ENCODE peak calls at places on chromosomes 6 and 20, in five cellular contexts. D, G, J, O and W are unnamed samples.
A peak's percentile ranks its signal among the peaks of the same experiment; 100 is the strongest.

GRCh38 chr6:135419162-135419561 is 78.4 kb downstream of the AHI1 start:
- DNase-seq in D (no peak), G (no peak), J (no peak), O (no peak), W (peak; percentile 72)

GRCh38 chr6:121584591-121585369 is 149.3 kb downstream of the GJA1 start:
- DNase-seq in D (no peak), G (no peak), J (no peak), O (no peak), W (peak; percentile 51)

GRCh38 chr6:14922306-14922705 is 323.6 kb upstream of the JARID2 start:
- DNase-seq in D (no peak), G (no peak), J (no peak), O (no peak), W (no peak)

GRCh38 chr6:16766043-16766521 is 4.8 kb upstream of the ATXN1 start:
- DNase-seq in D (no peak), G (no peak), J (no peak), O (peak; percentile 84), W (peak; percentile 55)

GRCh38 chr6:124882580-124883393 is 79.5 kb upstream of the RNF217 start:
- DNase-seq in D (no peak), G (no peak), J (no peak), O (peak; percentile 61), W (peak; percentile 80)

GRCh38 chr6:75483136-75483952 is 10.3 kb downstream of the FILIP1 start:
- DNase-seq in D (no peak), G (no peak), J (no peak), O (no peak), W (no peak)

GRCh38 chr6:16973071-16973470 is 128.8 kb upstream of the STMND1 start:
- DNase-seq in D (no peak), G (no peak), J (no peak), O (no peak), W (no peak)

GRCh38 chr20:32450484-32451061 is 92.4 kb downstream of the ASXL1 start:
- DNase-seq in D (peak; percentile 52), G (no peak), J (no peak), O (no peak), W (no peak)

GRCh38 chr6:168823397-168824020 is 382.5 kb downstream of the SMOC2 start:
- DNase-seq in D (peak; percentile 73), G (no peak), J (peak; percentile 40), O (no peak), W (peak; percentile 13)

GRCh38 chr20:13243826-13244376 is 22.8 kb downstream of the ISM1 start:
- DNase-seq in D (no peak), G (no peak), J (no peak), O (peak; percentile 82), W (no peak)

GRCh38 chr20:50577175-50578018 is 67.2 kb downstream of the PTPN1 start:
- DNase-seq in D (no peak), G (peak; percentile 64), J (no peak), O (no peak), W (no peak)

GRCh38 chr6:157990321-157991066 is 8.8 kb downstream of the SYNJ2 start:
- DNase-seq in D (no peak), G (peak; percentile 57), J (no peak), O (no peak), W (peak; percentile 44)

GRCh38 chr6:29564875-29565274 is 5.3 kb upstream of the UBD start:
- DNase-seq in D (no peak), G (no peak), J (no peak), O (no peak), W (no peak)

GRCh38 chr20:54980321-54980960 is 505.0 kb downstream of the DOK5 start:
- DNase-seq in D (no peak), G (no peak), J (peak; percentile 28), O (peak; percentile 12), W (no peak)

GRCh38 chr20:38271609-38272120 is 11.1 kb upstream of the KIAA1755 start:
- DNase-seq in D (no peak), G (no peak), J (no peak), O (no peak), W (peak; percentile 75)

GRCh38 chr6:42276008-42276890 is 58.6 kb upstream of the MRPS10 start:
- DNase-seq in D (no peak), G (no peak), J (no peak), O (no peak), W (peak; percentile 81)

GRCh38 chr6:147222160-147222838 is 18.1 kb downstream of the STXBP5 start:
- DNase-seq in D (no peak), G (no peak), J (peak; percentile 14), O (peak; percentile 10), W (peak; percentile 39)

GRCh38 chr6:100504786-100505737 is 40.3 kb upstream of the SIM1 start:
- DNase-seq in D (no peak), G (no peak), J (no peak), O (peak; percentile 20), W (peak; percentile 92)

GRCh38 chr20:17533396-17533795 is 2.2 kb upstream of the BFSP1 start:
- DNase-seq in D (no peak), G (no peak), J (peak; percentile 44), O (peak; percentile 85), W (peak; percentile 75)

GRCh38 chr6:32046450-32047083 is 8.4 kb downstream of the CYP21A2 start:
- DNase-seq in D (peak; percentile 78), G (peak; percentile 79), J (no peak), O (no peak), W (peak; percentile 33)

GRCh38 chr20:35992713-35993335 is 24.4 kb downstream of the CNBD2 start:
- DNase-seq in D (peak; percentile 24), G (no peak), J (peak; percentile 76), O (peak; percentile 68), W (peak; percentile 74)

GRCh38 chr6:157531169-157531985 is 150.4 kb downstream of the ZDHHC14 start:
- DNase-seq in D (no peak), G (no peak), J (no peak), O (no peak), W (no peak)

GRCh38 chr20:32810941-32811340 is 8.8 kb upstream of the MAPRE1 start:
- DNase-seq in D (no peak), G (no peak), J (no peak), O (no peak), W (no peak)

GRCh38 chr6:137282253-137282652 is 63.1 kb upstream of the IFNGR1 start:
- DNase-seq in D (no peak), G (no peak), J (no peak), O (no peak), W (no peak)

GRCh38 chr6:148969679-148970078 is 222.8 kb downstream of the UST start:
- DNase-seq in D (no peak), G (no peak), J (no peak), O (no peak), W (peak; percentile 24)

GRCh38 chr20:36543187-36544133 is 2.1 kb downstream of the MYL9 start:
- DNase-seq in D (peak; percentile 84), G (peak; percentile 98), J (no peak), O (no peak), W (peak; percentile 93)

DNA sequence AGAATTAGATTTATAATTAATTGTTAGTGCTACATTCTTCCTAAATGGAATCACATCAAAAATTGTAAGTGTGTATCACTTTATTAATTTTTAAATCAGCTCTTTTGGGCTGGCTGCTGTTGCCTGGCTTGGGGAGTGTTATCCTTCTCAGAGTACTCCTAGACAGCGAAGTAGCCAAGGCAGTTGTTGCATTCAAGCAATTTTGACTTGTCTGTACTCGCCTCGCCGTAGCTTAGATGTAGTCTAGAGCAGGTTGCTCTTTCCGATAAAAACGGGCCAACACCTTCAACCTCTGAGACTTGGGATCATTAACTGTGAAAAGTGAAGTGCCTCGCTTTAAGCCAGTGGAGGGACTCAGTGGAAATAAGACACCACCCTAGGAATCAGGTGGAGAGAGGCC is 151.3 kb downstream of the FARS2 start:
- DNase-seq in D (no peak), G (no peak), J (no peak), O (no peak), W (no peak)
- TF ChIP-seq CTCF in D (no peak), G (no peak), J (no peak), O (no peak), W (no peak)

DNA sequence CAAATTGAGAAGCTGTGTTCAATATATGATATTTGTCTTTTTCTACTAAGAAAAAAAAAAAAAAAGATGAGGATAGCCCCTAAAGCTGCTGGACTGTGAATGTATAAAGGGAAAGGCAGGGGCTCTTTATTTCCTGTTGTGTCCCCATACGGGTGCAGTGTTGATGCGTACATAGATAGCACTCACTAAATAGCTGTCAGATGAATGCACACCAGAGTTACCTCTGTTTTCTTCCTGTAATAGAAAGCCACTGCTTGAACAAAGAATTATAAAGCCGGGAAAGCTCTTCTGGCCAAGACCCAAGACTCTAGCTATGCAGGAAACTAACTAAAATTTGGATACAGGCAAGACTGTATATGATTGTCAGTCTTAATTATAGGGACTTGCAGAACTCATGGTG is 260.0 kb downstream of the FARS2 start:
- DNase-seq in D (no peak), G (no peak), J (no peak), O (no peak), W (no peak)
- H3K4me3 ChIP-seq in D (no peak overlapping the region), G (no peak overlapping the region), J (no peak overlapping the region), O (no peak overlapping the region), W (no peak overlapping the region)

GRCh38 chr20:15699431-15700146 is 873.7 kb downstream of the KIF16B start:
- DNase-seq in D (peak; percentile 54), G (no peak), J (no peak), O (no peak), W (no peak)
- TF ChIP-seq CTCF in D (no peak), G (no peak), J (no peak), O (no peak), W (no peak)

DNA sequence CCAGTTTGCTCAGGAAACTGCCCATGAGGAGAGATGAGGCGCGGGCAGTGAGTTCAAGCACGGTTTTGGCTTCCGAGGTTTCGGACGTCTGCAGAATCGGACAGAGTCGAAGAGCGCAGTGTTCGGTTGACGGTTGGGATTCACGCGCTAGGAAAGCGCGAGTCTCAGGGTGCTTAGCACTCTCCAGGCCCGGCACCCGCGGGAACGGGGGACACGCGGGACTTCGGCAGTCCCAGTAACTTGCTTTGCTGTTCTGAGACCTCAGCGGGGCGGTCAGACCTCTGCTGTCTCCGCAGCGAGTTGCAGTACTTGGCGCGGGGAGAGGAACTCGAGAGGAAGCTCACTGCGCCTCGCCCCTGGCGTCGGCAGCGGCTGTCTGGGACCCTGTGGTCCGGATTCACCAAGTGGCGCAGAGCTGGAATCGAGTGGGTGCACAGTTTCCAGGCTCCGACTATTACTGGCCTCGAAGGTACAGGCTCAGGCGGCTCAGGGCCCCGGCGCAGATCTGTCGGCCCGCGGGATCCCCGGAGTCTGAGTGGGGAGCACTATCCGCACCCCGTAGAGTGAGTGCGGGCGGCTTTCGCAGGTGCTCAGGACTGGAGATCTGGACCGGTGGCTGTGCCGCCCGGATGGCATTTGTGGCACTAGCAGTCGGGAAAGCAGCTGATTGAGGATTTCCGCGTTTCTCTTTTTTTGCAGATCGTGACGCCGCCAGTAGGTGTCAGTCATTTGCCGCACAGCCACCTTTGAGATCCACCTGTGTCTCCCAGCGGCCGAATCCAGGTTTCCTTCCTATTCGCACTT is at the start of gene POM121L2:
- DNase-seq in D (peak; percentile 16), G (no peak), J (peak; percentile 76), O (peak; percentile 80), W (peak; percentile 53)
- H3K4me3 ChIP-seq in D (peak within 1 kb of the TSS; percentile 32), G (peak within 1 kb of the TSS; percentile 21), J (peak within 1 kb of the TSS; percentile 52), O (peak within 1 kb of the TSS; percentile 62), W (peak within 1 kb of the TSS; percentile 55)

GRCh38 chr6:130872250-130873095 is 45.3 kb downstream of the SMLR1 start:
- DNase-seq in D (peak; percentile 78), G (peak; percentile 73), J (peak; percentile 76), O (peak; percentile 41), W (peak; percentile 62)
- TF ChIP-seq CTCF in D (peak; percentile 32), G (peak; percentile 69), J (peak; percentile 97), O (peak; percentile 76), W (peak; percentile 90)

DNA sequence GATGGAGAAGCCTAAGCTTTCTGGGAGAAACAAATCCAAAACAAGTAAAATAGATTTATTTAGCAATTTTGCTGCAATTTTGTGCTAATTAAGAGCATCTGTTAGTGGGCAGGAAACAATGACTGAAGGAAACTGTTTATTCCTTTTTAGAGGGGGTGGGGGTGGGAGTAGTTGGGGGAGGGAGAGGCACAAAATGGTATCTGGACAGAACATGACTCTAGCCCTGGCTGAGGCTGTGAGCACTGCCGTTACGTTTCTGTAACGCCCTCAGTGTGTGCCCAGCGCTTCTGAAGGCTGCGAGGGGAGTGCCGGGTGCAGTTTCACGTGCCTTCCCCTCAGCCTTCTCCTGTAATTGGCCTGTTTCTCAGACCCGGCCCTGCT is 28.8 kb downstream of the METTL24 start:
- DNase-seq in D (peak; percentile 50), G (no peak), J (no peak), O (no peak), W (no peak)
- H3K4me3 ChIP-seq in D (peak overlapping the region; percentile 35), G (peak overlapping the region; percentile 39), J (no peak overlapping the region), O (no peak overlapping the region), W (peak overlapping the region; percentile 12)